ENCODE peak calls at places on chromosomes 3 and 15, in five cellular contexts. S, Z, X, D and V are unnamed samples.

GRCh38 chr3:95813261-95813660 is 1001.1 kb upstream of the EPHA6 start:
- DNase-seq in S (no peak), Z (no peak), X (no peak), D (no peak), V (no peak)

GRCh38 chr3:192487032-192487431 is 240.3 kb downstream of the FGF12 start:
- DNase-seq in S (no peak), Z (no peak), X (no peak), D (no peak), V (no peak)

GRCh38 chr3:189842681-189843602 is 211.8 kb downstream of the TP63 start:
- DNase-seq in S (no peak), Z (no peak), X (no peak), D (no peak), V (no peak)

GRCh38 chr3:139653582-139653981 is 24.2 kb downstream of the NMNAT3 start:
- DNase-seq in S (no peak), Z (no peak), X (no peak), D (no peak), V (peak)

GRCh38 chr3:111715911-111716523 is 120.9 kb upstream of the ZBED2 start:
- DNase-seq in S (peak), Z (peak), X (peak), D (no peak), V (peak)

GRCh38 chr3:154954750-154955149 is 125.4 kb upstream of the MME start:
- DNase-seq in S (peak), Z (no peak), X (no peak), D (no peak), V (no peak)

GRCh38 chr3:124903896-124904879 is 17.0 kb upstream of the ITGB5 start:
- DNase-seq in S (no peak), Z (no peak), X (no peak), D (no peak), V (no peak)

GRCh38 chr3:193240850-193241706 is at the start of gene PLAAT1:
- DNase-seq in S (peak), Z (peak), X (peak), D (peak), V (no peak)

GRCh38 chr3:64138046-64138445 is 87.2 kb downstream of the PRICKLE2 start:
- DNase-seq in S (no peak), Z (no peak), X (no peak), D (no peak), V (no peak)

GRCh38 chr15:25803036-25803435 is 60.1 kb downstream of the ATP10A start:
- DNase-seq in S (no peak), Z (no peak), X (no peak), D (no peak), V (no peak)

GRCh38 chr3:97579365-97579764 is 185.2 kb upstream of the ARL6 start:
- DNase-seq in S (no peak), Z (no peak), X (no peak), D (no peak), V (no peak)

GRCh38 chr3:48403533-48404439 is 26.1 kb downstream of the PLXNB1 start:
- DNase-seq in S (no peak), Z (peak), X (peak), D (peak), V (peak)

GRCh38 chr3:104460477-104461406 is 906.0 kb upstream of the ALCAM start:
- DNase-seq in S (no peak), Z (no peak), X (no peak), D (no peak), V (no peak)

GRCh38 chr3:140420621-140421357 is 257.1 kb upstream of the TRIM42 start:
- DNase-seq in S (no peak), Z (no peak), X (no peak), D (no peak), V (no peak)

GRCh38 chr15:95262866-95263564 is 1031.7 kb downstream of the MCTP2 start:
- DNase-seq in S (no peak), Z (no peak), X (no peak), D (no peak), V (no peak)
- H3K27ac ChIP-seq in S (no peak), Z (no peak), X (peak), D (no peak), V (no peak)

GRCh38 chr3:171833775-171834460 is 9.2 kb upstream of the TMEM212 start:
- DNase-seq in S (no peak), Z (no peak), X (no peak), D (no peak), V (no peak)
- TF ChIP-seq POLR2AphosphoS5 in S (no peak), Z (no peak), X (no peak), D (no peak), V (no peak)

GRCh38 chr3:183094711-183095110 is 4.6 kb downstream of the MCCC1 start:
- DNase-seq in S (no peak), Z (no peak), X (no peak), D (no peak), V (no peak)
- TF ChIP-seq POLR2A in S (no peak), Z (no peak), X (no peak), D (no peak), V (no peak)

DNA sequence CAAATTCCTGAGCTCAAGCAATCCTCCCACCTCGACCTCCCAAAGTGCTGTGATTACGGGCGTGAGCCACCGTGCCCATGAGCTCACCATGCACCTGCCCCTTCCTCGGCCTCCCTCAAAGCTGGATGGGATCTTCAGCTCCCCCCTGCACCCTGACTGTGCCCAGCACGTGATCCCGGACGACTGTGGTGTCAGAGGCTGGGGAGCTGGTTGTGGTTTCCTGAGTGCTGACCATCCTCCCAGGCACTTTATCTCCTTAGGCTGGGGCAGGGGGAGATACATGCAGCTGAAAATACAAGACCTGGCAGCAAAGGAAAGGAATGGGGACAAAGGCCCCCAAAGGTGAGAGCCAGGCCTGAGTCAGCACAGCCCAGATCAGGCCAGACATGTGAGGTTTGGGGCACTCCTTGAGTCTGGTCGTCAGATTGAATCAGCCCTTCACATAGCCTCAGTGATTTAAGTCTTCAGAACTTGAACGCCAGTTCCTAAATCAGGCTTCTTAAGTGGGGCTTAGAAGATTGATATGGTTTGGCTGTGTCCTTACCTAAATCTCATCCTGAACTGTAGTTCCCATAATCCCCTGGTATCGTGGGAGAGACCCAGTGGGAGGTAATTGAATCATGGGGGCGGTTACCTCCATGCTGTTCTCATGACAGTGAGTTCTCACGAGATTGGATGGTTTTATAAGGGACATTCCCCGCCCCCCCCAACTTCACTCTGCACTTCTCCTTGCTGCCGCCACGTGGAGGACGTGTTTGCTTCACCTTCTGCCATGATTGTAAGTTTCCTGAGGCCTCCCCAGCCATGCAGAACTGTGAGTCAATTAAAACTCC is 35.8 kb downstream of the PRKCD start:
- DNase-seq in S (no peak), Z (no peak), X (no peak), D (no peak), V (no peak)
- H3K27ac ChIP-seq in S (peak), Z (no peak), X (no peak), D (no peak), V (no peak)

GRCh38 chr3:45568848-45569247 is 25.7 kb upstream of the LIMD1 start:
- DNase-seq in S (no peak), Z (no peak), X (no peak), D (no peak), V (no peak)

GRCh38 chr3:45566951-45567411 is 27.6 kb upstream of the LIMD1 start:
- DNase-seq in S (no peak), Z (no peak), X (no peak), D (peak), V (no peak)

GRCh38 chr3:45566205-45566604 is 28.3 kb upstream of the LIMD1 start:
- DNase-seq in S (no peak), Z (no peak), X (no peak), D (no peak), V (no peak)

GRCh38 chr3:45565341-45565740 is 29.2 kb upstream of the LIMD1 start:
- DNase-seq in S (no peak), Z (no peak), X (no peak), D (peak), V (no peak)

DNA sequence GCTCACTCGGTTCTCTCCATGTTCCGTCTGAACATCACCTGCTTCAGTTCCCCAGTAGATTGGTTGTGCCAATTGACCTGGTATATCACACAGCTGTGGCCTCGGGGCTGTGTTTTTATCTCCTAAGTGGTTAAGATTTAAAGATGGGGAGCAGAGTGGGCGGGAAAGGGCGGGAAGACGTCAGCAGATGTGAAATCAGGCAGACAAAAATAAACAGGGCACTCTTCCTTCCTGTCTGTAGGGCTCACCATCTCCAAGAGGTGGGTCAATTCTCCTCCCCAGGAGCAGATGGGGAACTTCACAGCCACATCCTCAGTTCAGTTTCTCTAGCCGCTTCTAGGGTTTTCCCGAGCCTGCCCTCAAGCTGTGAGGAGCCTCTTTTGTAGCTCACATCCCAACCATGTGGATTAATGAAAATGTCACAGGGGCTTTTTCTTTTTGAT is 26.8 kb upstream of the LIMD1 start:
- DNase-seq in S (no peak), Z (no peak), X (no peak), D (peak), V (no peak)
- TF ChIP-seq POLR2AphosphoS5 in S (no peak), Z (no peak), X (no peak), D (no peak), V (no peak)

DNA sequence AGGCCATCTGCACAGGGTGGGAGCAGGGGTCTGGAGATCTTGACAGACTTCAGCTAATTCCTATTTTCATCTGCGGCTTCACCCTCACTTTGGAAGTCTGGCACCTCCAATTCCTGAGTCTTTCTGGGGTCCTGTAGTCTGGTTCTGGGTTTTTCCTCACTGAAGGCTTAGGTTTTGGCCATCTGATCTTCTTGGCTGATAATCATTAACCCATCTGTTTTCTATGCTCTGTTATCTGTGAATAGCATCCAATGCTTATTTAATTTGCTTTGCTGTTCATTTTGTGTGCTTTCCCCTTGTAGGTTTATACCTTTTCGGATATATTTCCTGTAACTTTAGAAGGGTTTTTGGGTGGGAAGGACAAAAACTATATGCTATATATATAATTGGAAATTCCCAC is 17.6 kb downstream of the TATDN2 start:
- DNase-seq in S (no peak), Z (no peak), X (no peak), D (peak), V (no peak)
- TF ChIP-seq POLR2A in S (no peak), Z (no peak), X (no peak), D (no peak), V (no peak)

GRCh38 chr3:188508454-188508853 is 354.5 kb downstream of the LPP start:
- DNase-seq in S (no peak), Z (no peak), X (no peak), D (no peak), V (no peak)
- H3K27ac ChIP-seq in S (no peak), Z (no peak), X (peak), D (peak), V (no peak)

DNA sequence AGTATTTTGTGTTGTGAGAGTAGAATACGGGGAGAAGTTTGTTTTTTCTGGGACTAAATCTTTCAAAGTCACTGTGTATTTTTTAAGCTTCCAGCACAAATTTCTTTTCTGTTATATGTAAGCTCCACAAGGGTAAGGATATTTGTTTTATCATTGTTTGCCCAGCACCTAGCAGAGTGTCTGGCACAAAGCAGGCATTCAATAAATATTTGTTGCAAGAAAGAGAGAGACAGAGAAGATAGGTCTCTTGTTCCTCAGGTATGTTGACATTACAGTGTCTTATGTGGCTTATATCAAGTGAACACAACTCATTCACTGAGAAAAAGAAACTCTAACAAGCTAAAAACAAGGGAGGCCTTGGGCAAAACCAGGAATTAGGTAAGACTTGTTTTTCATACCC is 26.6 kb upstream of the FNDC3B start:
- DNase-seq in S (no peak), Z (no peak), X (no peak), D (no peak), V (no peak)
- TF ChIP-seq POLR2AphosphoS5 in S (no peak), Z (no peak), X (no peak), D (no peak), V (no peak)

GRCh38 chr3:114624676-114625181 is 330.9 kb downstream of the TIGIT start:
- DNase-seq in S (no peak), Z (peak), X (peak), D (peak), V (peak)
- TF ChIP-seq POLR2A in S (no peak), Z (no peak), X (no peak), D (peak), V (no peak)

GRCh38 chr15:85443046-85443445 is 62.6 kb downstream of the AKAP13 start:
- DNase-seq in S (no peak), Z (no peak), X (no peak), D (no peak), V (no peak)

GRCh38 chr15:85443593-85444328 is 63.4 kb downstream of the AKAP13 start:
- DNase-seq in S (no peak), Z (no peak), X (no peak), D (no peak), V (no peak)

GRCh38 chr15:85440451-85440850 is 60.0 kb downstream of the AKAP13 start:
- DNase-seq in S (no peak), Z (no peak), X (no peak), D (no peak), V (no peak)

GRCh38 chr15:85445361-85445760 is 65.0 kb downstream of the AKAP13 start:
- DNase-seq in S (no peak), Z (no peak), X (no peak), D (no peak), V (no peak)

GRCh38 chr15:85444329-85444605 is 63.9 kb downstream of the AKAP13 start:
- DNase-seq in S (no peak), Z (no peak), X (no peak), D (no peak), V (no peak)
- H3K27ac ChIP-seq in S (no peak), Z (peak), X (no peak), D (no peak), V (peak)